ENCODE peak calls at places on chromosome 9, in seven cellular contexts. One of them, this sample, is unnamed. For H3K27me3, the result is how much of the 10 kb centered on the place peaks cover.

GRCh38 chr9:83744206-83744605 is 36.4 kb upstream of the UBQLN1 start:
- DNase-seq in GM23248: no peak
- DNase-seq in adrenal gland: no peak
- DNase-seq in tibial artery: no peak
- DNase-seq in psoas muscle: no peak
- DNase-seq in transverse colon: no peak
- DNase-seq in body of pancreas: no peak
- DNase-seq in this sample: no peak

GRCh38 chr9:91001146-91001611 is 199.6 kb downstream of the SYK start:
- DNase-seq in GM23248: peak
- DNase-seq in transverse colon: no peak
- DNase-seq in adrenal gland: peak
- DNase-seq in body of pancreas: peak
- DNase-seq in psoas muscle: no peak
- DNase-seq in tibial artery: no peak
- DNase-seq in this sample: no peak

GRCh38 chr9:17081814-17082213 is 53.0 kb upstream of the CNTLN start:
- DNase-seq in adrenal gland: no peak
- DNase-seq in psoas muscle: no peak
- DNase-seq in GM23248: no peak
- DNase-seq in body of pancreas: no peak
- DNase-seq in transverse colon: no peak
- DNase-seq in tibial artery: no peak
- DNase-seq in this sample: no peak

GRCh38 chr9:5499889-5500398 is 10.4 kb upstream of the PDCD1LG2 start:
- DNase-seq in tibial artery: no peak
- DNase-seq in psoas muscle: no peak
- DNase-seq in transverse colon: no peak
- DNase-seq in adrenal gland: peak
- DNase-seq in GM23248: peak
- DNase-seq in body of pancreas: no peak
- DNase-seq in this sample: no peak

GRCh38 chr9:7305677-7306076 is 493.9 kb downstream of the DMAC1 start:
- DNase-seq in body of pancreas: no peak
- DNase-seq in psoas muscle: no peak
- DNase-seq in GM23248: no peak
- DNase-seq in transverse colon: no peak
- DNase-seq in adrenal gland: no peak
- DNase-seq in tibial artery: no peak
- DNase-seq in this sample: no peak

GRCh38 chr9:114078021-114078780 is at the start of gene AMBP:
- DNase-seq in psoas muscle: no peak
- DNase-seq in transverse colon: peak
- DNase-seq in GM23248: no peak
- DNase-seq in adrenal gland: no peak
- DNase-seq in body of pancreas: peak
- DNase-seq in tibial artery: peak
- DNase-seq in this sample: no peak

GRCh38 chr9:137672907-137673791 is 54.3 kb downstream of the EHMT1 start:
- DNase-seq in psoas muscle: no peak
- DNase-seq in GM23248: peak
- DNase-seq in adrenal gland: no peak
- DNase-seq in body of pancreas: peak
- DNase-seq in tibial artery: peak
- DNase-seq in transverse colon: no peak
- DNase-seq in this sample: peak

GRCh38 chr9:99588747-99589146 is 232.9 kb upstream of the NR4A3 start:
- DNase-seq in adrenal gland: no peak
- DNase-seq in tibial artery: no peak
- DNase-seq in GM23248: no peak
- DNase-seq in body of pancreas: no peak
- DNase-seq in psoas muscle: no peak
- DNase-seq in transverse colon: no peak
- DNase-seq in this sample: no peak

GRCh38 chr9:123355761-123356520 is at the start of gene CRB2:
- DNase-seq in body of pancreas: no peak
- DNase-seq in GM23248: no peak
- DNase-seq in psoas muscle: no peak
- DNase-seq in adrenal gland: no peak
- DNase-seq in tibial artery: no peak
- DNase-seq in transverse colon: no peak
- DNase-seq in this sample: no peak

GRCh38 chr9:10443805-10444204 is 169.0 kb downstream of the PTPRD start:
- DNase-seq in adrenal gland: no peak
- DNase-seq in body of pancreas: no peak
- DNase-seq in GM23248: no peak
- DNase-seq in tibial artery: no peak
- DNase-seq in psoas muscle: no peak
- DNase-seq in transverse colon: no peak
- DNase-seq in this sample: no peak

GRCh38 chr9:136844766-136845464 is 2.6 kb downstream of the AJM1 start:
- DNase-seq in psoas muscle: no peak
- DNase-seq in transverse colon: no peak
- DNase-seq in adrenal gland: no peak
- DNase-seq in tibial artery: no peak
- DNase-seq in GM23248: no peak
- DNase-seq in body of pancreas: no peak
- DNase-seq in this sample: no peak

GRCh38 chr9:109002141-109002540 is 11.2 kb downstream of the CTNNAL1 start:
- DNase-seq in GM23248: no peak
- DNase-seq in adrenal gland: no peak
- DNase-seq in psoas muscle: no peak
- DNase-seq in body of pancreas: no peak
- DNase-seq in transverse colon: no peak
- DNase-seq in tibial artery: no peak
- DNase-seq in this sample: no peak

GRCh38 chr9:109003116-109003515 is 10.2 kb downstream of the CTNNAL1 start:
- DNase-seq in psoas muscle: no peak
- DNase-seq in adrenal gland: no peak
- DNase-seq in GM23248: no peak
- DNase-seq in transverse colon: no peak
- DNase-seq in tibial artery: no peak
- DNase-seq in body of pancreas: no peak
- DNase-seq in this sample: no peak

GRCh38 chr9:109001275-109001676 is 12.0 kb downstream of the CTNNAL1 start:
- DNase-seq in body of pancreas: no peak
- DNase-seq in adrenal gland: no peak
- DNase-seq in tibial artery: no peak
- DNase-seq in transverse colon: no peak
- DNase-seq in GM23248: peak
- DNase-seq in psoas muscle: no peak
- DNase-seq in this sample: no peak

GRCh38 chr9:109010676-109011655 is 2.3 kb downstream of the CTNNAL1 start:
- DNase-seq in psoas muscle: no peak
- DNase-seq in tibial artery: no peak
- DNase-seq in adrenal gland: peak
- DNase-seq in transverse colon: peak
- DNase-seq in body of pancreas: no peak
- DNase-seq in GM23248: peak
- DNase-seq in this sample: peak

GRCh38 chr9:109005678-109006077 is 7.6 kb downstream of the CTNNAL1 start:
- DNase-seq in GM23248: no peak
- DNase-seq in tibial artery: no peak
- DNase-seq in adrenal gland: no peak
- DNase-seq in transverse colon: no peak
- DNase-seq in body of pancreas: no peak
- DNase-seq in psoas muscle: no peak
- DNase-seq in this sample: no peak
- H3K4me3 ChIP-seq in GM23248: no peak
- H3K4me3 ChIP-seq in tibial artery: no peak
- H3K4me3 ChIP-seq in adrenal gland: no peak
- H3K4me3 ChIP-seq in transverse colon: no peak
- H3K4me3 ChIP-seq in body of pancreas: no peak
- H3K4me3 ChIP-seq in psoas muscle: no peak
- H3K4me3 ChIP-seq in this sample: no peak

GRCh38 chr9:126615251-126615790 is 1.6 kb downstream of the LMX1B start:
- DNase-seq in GM23248: peak
- DNase-seq in transverse colon: peak
- DNase-seq in adrenal gland: no peak
- DNase-seq in tibial artery: no peak
- DNase-seq in psoas muscle: no peak
- DNase-seq in body of pancreas: no peak
- DNase-seq in this sample: no peak
- H3K27me3 ChIP-seq in GM23248: under half
- H3K27me3 ChIP-seq in transverse colon: half or more
- H3K27me3 ChIP-seq in adrenal gland: half or more
- H3K27me3 ChIP-seq in tibial artery: half or more
- H3K27me3 ChIP-seq in psoas muscle: half or more
- H3K27me3 ChIP-seq in body of pancreas: under half
- H3K27me3 ChIP-seq in this sample: under half

DNA sequence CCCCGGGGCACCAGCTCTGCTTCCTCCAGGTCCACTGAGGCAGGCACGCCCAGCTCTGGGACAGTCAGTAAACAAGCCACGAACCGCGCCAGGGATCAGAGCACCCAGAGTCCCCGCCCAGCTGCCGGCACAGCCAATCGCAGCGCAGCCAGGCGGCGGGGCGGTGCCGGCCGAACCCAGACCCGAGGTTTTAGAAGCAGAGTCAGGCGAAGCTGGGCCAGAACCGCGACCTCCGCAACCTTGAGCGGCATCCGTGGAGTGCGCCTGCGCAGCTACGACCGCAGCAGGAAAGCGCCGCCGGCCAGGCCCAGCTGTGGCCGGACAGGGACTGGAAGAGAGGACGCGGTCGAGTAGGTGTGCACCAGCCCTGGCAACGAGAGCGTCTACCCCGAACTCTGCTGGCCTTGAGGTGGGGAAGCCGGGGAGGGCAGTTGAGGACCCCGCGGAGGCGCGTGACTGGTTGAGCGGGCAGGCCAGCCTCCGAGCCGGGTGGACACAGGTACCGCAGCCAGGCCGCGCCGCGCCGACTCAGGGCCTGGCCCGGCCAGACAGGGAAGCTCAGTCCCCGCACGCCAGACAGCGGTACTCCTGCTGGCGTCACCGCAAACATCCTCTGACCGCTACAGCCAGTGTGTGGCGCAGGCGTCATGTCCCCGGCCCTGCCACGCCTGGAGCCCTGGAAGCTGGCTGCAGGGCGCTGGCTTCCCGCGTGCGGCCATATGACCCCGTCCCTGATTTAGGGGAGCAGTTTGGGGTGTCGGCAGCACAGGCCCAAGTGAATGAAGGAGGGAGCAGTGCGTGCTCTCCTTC is at the start of gene CTSL:
- DNase-seq in tibial artery: peak
- DNase-seq in GM23248: peak
- DNase-seq in adrenal gland: peak
- DNase-seq in body of pancreas: peak
- DNase-seq in transverse colon: peak
- DNase-seq in psoas muscle: peak
- DNase-seq in this sample: peak
- H3K4me3 ChIP-seq in tibial artery: peak
- H3K4me3 ChIP-seq in GM23248: peak
- H3K4me3 ChIP-seq in adrenal gland: peak
- H3K4me3 ChIP-seq in body of pancreas: peak
- H3K4me3 ChIP-seq in transverse colon: peak
- H3K4me3 ChIP-seq in psoas muscle: peak
- H3K4me3 ChIP-seq in this sample: peak

GRCh38 chr9:122218070-122218884 is 10.5 kb downstream of the LHX6 start:
- DNase-seq in tibial artery: no peak
- DNase-seq in GM23248: peak
- DNase-seq in transverse colon: no peak
- DNase-seq in psoas muscle: no peak
- DNase-seq in adrenal gland: no peak
- DNase-seq in body of pancreas: no peak
- DNase-seq in this sample: no peak
- H3K27me3 ChIP-seq in tibial artery: half or more
- H3K27me3 ChIP-seq in GM23248: half or more
- H3K27me3 ChIP-seq in transverse colon: half or more
- H3K27me3 ChIP-seq in psoas muscle: half or more
- H3K27me3 ChIP-seq in adrenal gland: half or more
- H3K27me3 ChIP-seq in body of pancreas: under half
- H3K27me3 ChIP-seq in this sample: under half

DNA sequence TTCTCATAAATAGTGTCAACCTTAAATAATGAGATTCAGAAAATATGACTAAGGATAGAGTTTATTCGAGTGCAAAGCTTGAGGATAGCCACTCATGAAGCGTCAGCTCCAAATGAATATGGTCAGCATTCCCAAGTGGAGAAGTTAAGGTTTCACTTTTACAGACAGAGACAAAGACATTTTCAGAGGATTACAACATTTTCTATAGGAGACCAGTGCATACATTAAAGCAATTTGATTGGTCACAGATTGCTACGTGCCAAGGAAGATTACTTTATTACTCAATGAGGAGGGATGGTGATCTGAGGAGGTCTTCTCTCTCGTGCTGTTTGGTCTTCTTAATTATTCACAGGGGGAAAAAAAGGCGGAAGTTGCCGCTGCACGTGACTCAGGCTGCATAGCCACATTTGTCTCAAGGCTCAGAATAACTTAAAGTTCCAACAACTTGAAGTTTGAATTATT is 60.1 kb upstream of the SPATA31C2 start:
- DNase-seq in body of pancreas: peak
- DNase-seq in psoas muscle: no peak
- DNase-seq in transverse colon: peak
- DNase-seq in tibial artery: no peak
- DNase-seq in GM23248: peak
- DNase-seq in adrenal gland: no peak
- DNase-seq in this sample: no peak
- H3K4me3 ChIP-seq in body of pancreas: no peak
- H3K4me3 ChIP-seq in psoas muscle: peak
- H3K4me3 ChIP-seq in transverse colon: peak
- H3K4me3 ChIP-seq in tibial artery: peak
- H3K4me3 ChIP-seq in GM23248: peak
- H3K4me3 ChIP-seq in adrenal gland: no peak
- H3K4me3 ChIP-seq in this sample: no peak

DNA sequence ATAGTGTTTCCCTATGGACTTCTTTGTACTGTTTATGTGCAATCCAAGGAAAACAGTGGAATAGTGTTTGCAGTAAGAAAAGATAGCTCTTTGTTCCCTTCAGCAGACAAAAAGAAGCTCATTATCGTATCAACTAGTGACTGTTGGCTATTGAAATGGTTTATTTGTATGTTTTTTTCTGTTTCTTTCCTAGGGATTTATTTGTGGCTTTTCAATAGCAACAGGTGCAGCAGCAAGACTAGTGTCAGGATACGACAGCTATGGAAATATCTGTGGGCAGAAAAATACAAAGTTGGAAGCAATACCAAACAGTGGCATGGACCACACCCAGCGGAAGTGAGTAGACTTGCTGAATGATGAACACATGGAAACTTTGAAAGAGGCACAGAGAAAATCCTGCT is 65.1 kb downstream of the SLC44A1 start:
- DNase-seq in GM23248: peak
- DNase-seq in adrenal gland: no peak
- DNase-seq in body of pancreas: no peak
- DNase-seq in psoas muscle: no peak
- DNase-seq in transverse colon: no peak
- DNase-seq in tibial artery: no peak
- DNase-seq in this sample: no peak
- H3K27me3 ChIP-seq in GM23248: under half
- H3K27me3 ChIP-seq in adrenal gland: under half
- H3K27me3 ChIP-seq in body of pancreas: under half
- H3K27me3 ChIP-seq in psoas muscle: under half
- H3K27me3 ChIP-seq in transverse colon: under half
- H3K27me3 ChIP-seq in tibial artery: under half
- H3K27me3 ChIP-seq in this sample: under half

GRCh38 chr9:133536080-133536479 is 1.6 kb downstream of the ADAMTSL2 start:
- DNase-seq in tibial artery: no peak
- DNase-seq in psoas muscle: no peak
- DNase-seq in body of pancreas: no peak
- DNase-seq in transverse colon: no peak
- DNase-seq in adrenal gland: no peak
- DNase-seq in GM23248: no peak
- DNase-seq in this sample: no peak
- H3K4me3 ChIP-seq in tibial artery: no peak
- H3K4me3 ChIP-seq in psoas muscle: no peak
- H3K4me3 ChIP-seq in body of pancreas: no peak
- H3K4me3 ChIP-seq in transverse colon: no peak
- H3K4me3 ChIP-seq in adrenal gland: no peak
- H3K4me3 ChIP-seq in GM23248: no peak
- H3K4me3 ChIP-seq in this sample: no peak

GRCh38 chr9:134892820-134893420 is 12.3 kb downstream of the FCN2 start:
- DNase-seq in body of pancreas: no peak
- DNase-seq in GM23248: no peak
- DNase-seq in psoas muscle: no peak
- DNase-seq in adrenal gland: no peak
- DNase-seq in transverse colon: no peak
- DNase-seq in tibial artery: no peak
- DNase-seq in this sample: no peak
- H3K27me3 ChIP-seq in body of pancreas: under half
- H3K27me3 ChIP-seq in GM23248: under half
- H3K27me3 ChIP-seq in psoas muscle: under half
- H3K27me3 ChIP-seq in adrenal gland: under half
- H3K27me3 ChIP-seq in transverse colon: under half
- H3K27me3 ChIP-seq in tibial artery: under half
- H3K27me3 ChIP-seq in this sample: under half